ENCODE peak calls at places on chromosomes 6 and 20, in five cellular contexts. P is uterus, J is foreskin fibroblast, N is brain microvascular endothelial cell, C is stomach. Y is an unnamed sample.

GRCh38 chr6:3460253-3460652 is 3.4 kb upstream of the SLC22A23 start:
- DNase-seq in N (no peak), C (no peak), P (no peak), J (no peak), Y (no peak)

GRCh38 chr20:45337367-45338120 is 10.7 kb downstream of the SDC4 start:
- DNase-seq in J (peak), N (peak), C (peak), P (peak), Y (peak)

GRCh38 chr6:13500264-13500663 is 12.9 kb upstream of the GFOD1 start:
- DNase-seq in C (no peak), P (no peak), N (no peak), J (no peak), Y (no peak)

GRCh38 chr6:3612341-3613041 is 139.0 kb downstream of the PXDC1 start:
- DNase-seq in N (peak), J (peak), C (no peak), P (no peak), Y (peak)

GRCh38 chr6:52872031-52872430 is 31.4 kb upstream of the GSTA5 start:
- DNase-seq in J (no peak), P (no peak), C (no peak), N (no peak), Y (no peak)

GRCh38 chr6:7528565-7528964 is 12.9 kb upstream of the DSP start:
- DNase-seq in N (peak), J (peak), C (no peak), P (no peak), Y (no peak)

GRCh38 chr6:123805921-123806320 is 2.3 kb downstream of the NKAIN2 start:
- DNase-seq in C (no peak), N (no peak), P (no peak), J (no peak), Y (no peak)

GRCh38 chr20:12722096-12722495 is 286.7 kb upstream of the SPTLC3 start:
- DNase-seq in C (no peak), P (no peak), N (no peak), J (no peak), Y (no peak)

GRCh38 chr20:52619671-52620070 is 352.5 kb upstream of the TSHZ2 start:
- DNase-seq in J (no peak), N (no peak), P (no peak), C (no peak), Y (no peak)

GRCh38 chr20:3436864-3437574 is 29.6 kb upstream of the DNAAF9 start:
- DNase-seq in P (no peak), N (no peak), J (no peak), C (no peak), Y (no peak)

GRCh38 chr6:147660334-147661311 is 152.1 kb downstream of the SAMD5 start:
- DNase-seq in N (no peak), P (no peak), J (no peak), C (no peak), Y (no peak)

GRCh38 chr20:9281770-9282169 is 212.9 kb downstream of the PLCB4 start:
- DNase-seq in J (no peak), N (no peak), C (no peak), P (no peak), Y (no peak)

GRCh38 chr6:33298773-33299236 is at the start of gene RGL2:
- DNase-seq in N (no peak), J (peak), C (peak), P (peak), Y (no peak)

GRCh38 chr6:99471638-99472037 is 43.6 kb downstream of the USP45 start:
- DNase-seq in C (no peak), P (no peak), N (no peak), J (no peak), Y (no peak)

GRCh38 chr20:22462975-22463914 is 121.1 kb downstream of the FOXA2 start:
- DNase-seq in N (no peak), J (no peak), C (no peak), P (no peak), Y (no peak)
- H3K4me3 ChIP-seq in N (no peak), J (no peak), C (no peak), P (no peak), Y (no peak)

GRCh38 chr6:149843051-149843633 is 21.0 kb downstream of the LRP11 start:
- DNase-seq in C (no peak), N (no peak), P (no peak), J (no peak), Y (no peak)

GRCh38 chr6:149840345-149841075 is 23.6 kb downstream of the LRP11 start:
- DNase-seq in P (peak), J (peak), C (peak), N (peak), Y (no peak)

GRCh38 chr6:149844480-149844879 is 19.7 kb downstream of the LRP11 start:
- DNase-seq in P (no peak), C (no peak), N (no peak), J (no peak), Y (no peak)

GRCh38 chr6:149845549-149845948 is 18.6 kb downstream of the LRP11 start:
- DNase-seq in N (no peak), P (no peak), J (no peak), C (no peak), Y (no peak)

GRCh38 chr6:149842331-149842730 is 21.8 kb downstream of the LRP11 start:
- DNase-seq in P (no peak), J (no peak), C (no peak), N (no peak), Y (no peak)
- H3K4me3 ChIP-seq in P (no peak), J (no peak), C (no peak), N (no peak), Y (no peak)

GRCh38 chr20:63499333-63499969 is 568 bp upstream of the EEF1A2 start:
- DNase-seq in C (no peak), J (no peak), N (no peak), P (no peak), Y (no peak)
- H3K4me3 ChIP-seq in C (peak), J (peak), N (no peak), P (no peak), Y (no peak)

DNA sequence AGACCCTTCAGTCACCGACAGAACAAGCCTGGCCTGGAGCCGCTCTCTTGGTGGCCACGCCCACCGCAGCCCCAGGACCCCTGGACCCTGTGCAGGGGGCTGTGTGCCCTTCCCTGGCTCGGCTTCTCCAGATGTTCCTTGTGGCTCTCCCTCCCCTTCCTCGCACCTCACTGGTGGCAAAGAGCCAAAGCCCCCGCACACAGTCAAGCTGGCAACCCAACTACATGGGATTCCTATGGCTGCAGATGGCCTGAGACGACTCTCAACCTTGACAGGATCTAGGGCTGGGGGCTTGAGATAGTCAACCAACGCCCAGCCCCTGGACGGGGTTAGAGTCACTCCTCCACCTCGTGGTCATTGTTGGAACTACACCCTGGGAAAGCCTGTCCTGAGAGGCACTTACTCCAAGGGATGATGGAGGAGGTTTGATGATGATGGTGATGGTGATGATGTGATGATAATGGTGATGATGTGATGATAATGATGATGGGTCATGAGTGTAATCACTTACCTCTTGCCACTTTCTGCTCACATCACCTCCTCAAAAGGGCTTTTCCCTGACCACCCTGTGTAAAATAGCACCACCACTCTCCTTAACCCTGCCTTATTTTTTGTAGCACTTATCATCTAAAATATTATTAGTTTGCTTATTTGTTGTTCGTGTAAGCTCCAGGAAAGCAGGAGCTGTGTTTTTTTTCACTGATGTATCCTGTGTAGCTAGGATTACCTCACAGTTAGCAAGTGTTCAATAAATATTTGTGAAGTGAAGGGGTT is 278.4 kb downstream of the LRFN2 start:
- DNase-seq in N (peak), J (peak), C (peak), P (peak), Y (peak)
- H3K4me3 ChIP-seq in N (no peak), J (no peak), C (no peak), P (no peak), Y (no peak)

GRCh38 chr6:167688123-167688522 is 138.6 kb upstream of the AFDN start:
- DNase-seq in J (no peak), P (no peak), C (no peak), N (no peak), Y (no peak)

GRCh38 chr6:167695831-167696230 is 130.9 kb upstream of the AFDN start:
- DNase-seq in P (no peak), N (no peak), J (no peak), C (no peak), Y (no peak)

GRCh38 chr6:167689751-167690150 is 137.0 kb upstream of the AFDN start:
- DNase-seq in N (no peak), C (no peak), P (no peak), J (no peak), Y (no peak)

GRCh38 chr6:167689278-167689677 is 137.4 kb upstream of the AFDN start:
- DNase-seq in P (no peak), N (no peak), J (no peak), C (no peak), Y (no peak)

DNA sequence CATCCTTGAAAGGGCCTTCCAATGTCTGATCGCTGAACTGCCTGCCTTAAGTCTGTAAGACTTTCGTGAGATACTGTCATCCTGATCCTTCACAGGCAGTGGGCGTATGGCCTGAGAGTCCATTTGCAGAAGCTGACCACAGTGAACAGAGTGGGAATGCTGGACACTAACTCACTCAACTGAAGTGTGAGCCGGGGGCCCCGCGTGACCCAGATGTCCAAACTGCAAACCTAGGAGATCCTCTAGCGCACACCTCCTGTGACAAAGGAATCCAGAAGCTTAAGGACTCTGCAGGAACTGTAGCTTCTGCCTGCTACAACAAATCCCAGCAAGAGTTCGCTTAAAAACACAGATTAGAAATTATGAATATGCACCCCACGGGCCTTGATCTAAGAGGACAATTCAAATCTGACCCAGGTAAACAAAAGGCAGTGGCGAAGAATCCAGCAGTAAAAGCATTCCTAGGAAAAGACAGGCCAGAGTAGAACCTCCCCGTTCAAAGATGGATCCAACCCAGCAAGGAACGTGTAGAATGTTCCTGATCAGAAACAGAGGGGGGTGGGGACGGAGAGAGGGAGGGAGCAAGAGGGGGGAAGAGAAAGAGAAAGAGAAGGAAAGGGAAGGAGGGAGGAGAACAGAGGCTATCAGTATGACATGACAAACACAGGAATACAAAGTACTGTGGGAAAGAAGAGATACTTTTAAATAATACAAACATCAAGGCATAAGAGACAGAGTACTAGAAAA is 135.0 kb upstream of the AFDN start:
- DNase-seq in P (no peak), C (no peak), J (no peak), N (no peak), Y (no peak)
- H3K4me3 ChIP-seq in P (no peak), C (no peak), J (no peak), N (no peak), Y (no peak)

GRCh38 chr20:57396638-57397003 is 5.4 kb downstream of the RBM38 start:
- DNase-seq in N (no peak), C (no peak), J (no peak), P (no peak), Y (no peak)
- H3K4me3 ChIP-seq in N (no peak), C (no peak), J (no peak), P (no peak), Y (no peak)